ENCODE peak calls at places on chromosome 10, in five cellular contexts. One of them, this sample, is unnamed.

GRCh38 chr10:49052069-49052468 is 63.3 kb downstream of the VSTM4 start:
- DNase-seq in K562: no peak
- DNase-seq in HepG2: no peak
- DNase-seq in IMR-90: no peak
- DNase-seq in GM12878: no peak
- DNase-seq in this sample: no peak

GRCh38 chr10:3398825-3399646 is 226.5 kb upstream of the PITRM1 start:
- DNase-seq in K562: no peak
- DNase-seq in HepG2: peak; percentile 84
- DNase-seq in GM12878: no peak
- DNase-seq in IMR-90: no peak
- DNase-seq in this sample: peak; percentile 93

GRCh38 chr10:44374155-44374554 is 10.7 kb downstream of the CXCL12 start:
- DNase-seq in GM12878: no peak
- DNase-seq in HepG2: no peak
- DNase-seq in IMR-90: no peak
- DNase-seq in K562: no peak
- DNase-seq in this sample: no peak

GRCh38 chr10:96124230-96125141 is 5.6 kb upstream of the ZNF518A start:
- DNase-seq in GM12878: no peak
- DNase-seq in HepG2: peak; percentile 74
- DNase-seq in K562: peak; percentile 79
- DNase-seq in IMR-90: peak; percentile 36
- DNase-seq in this sample: peak; percentile 30

GRCh38 chr10:95559466-95559865 is 1.7 kb downstream of the SORBS1 start:
- DNase-seq in HepG2: no peak
- DNase-seq in GM12878: no peak
- DNase-seq in K562: no peak
- DNase-seq in IMR-90: no peak
- DNase-seq in this sample: peak; percentile 33

GRCh38 chr10:88555190-88555894 is 27.8 kb downstream of the RNLS start:
- DNase-seq in HepG2: no peak
- DNase-seq in IMR-90: no peak
- DNase-seq in GM12878: no peak
- DNase-seq in K562: no peak
- DNase-seq in this sample: no peak

GRCh38 chr10:107971973-107972372 is 807.5 kb upstream of the SORCS1 start:
- DNase-seq in K562: no peak
- DNase-seq in HepG2: no peak
- DNase-seq in IMR-90: no peak
- DNase-seq in GM12878: no peak
- DNase-seq in this sample: no peak

GRCh38 chr10:34514290-34514689 is 300.8 kb downstream of the PARD3 start:
- DNase-seq in GM12878: no peak
- DNase-seq in HepG2: no peak
- DNase-seq in K562: no peak
- DNase-seq in IMR-90: no peak
- DNase-seq in this sample: no peak

GRCh38 chr10:93471110-93471651 is 11.0 kb downstream of the MYOF start:
- DNase-seq in IMR-90: peak; percentile 97
- DNase-seq in K562: no peak
- DNase-seq in GM12878: no peak
- DNase-seq in HepG2: peak; percentile 59
- DNase-seq in this sample: no peak

GRCh38 chr10:6115824-6116350 is 27.1 kb downstream of the RBM17 start:
- DNase-seq in K562: no peak
- DNase-seq in IMR-90: peak; percentile 16
- DNase-seq in GM12878: no peak
- DNase-seq in HepG2: no peak
- DNase-seq in this sample: no peak

GRCh38 chr10:82288461-82288881 is 413.5 kb downstream of the NRG3 start:
- DNase-seq in GM12878: no peak
- DNase-seq in IMR-90: no peak
- DNase-seq in K562: no peak
- DNase-seq in HepG2: no peak
- DNase-seq in this sample: no peak

GRCh38 chr10:69941730-69942129 is 110.9 kb upstream of the MACROH2A2 start:
- DNase-seq in HepG2: no peak
- DNase-seq in IMR-90: no peak
- DNase-seq in GM12878: no peak
- DNase-seq in K562: no peak
- DNase-seq in this sample: no peak

GRCh38 chr10:43126759-43127424 is 11.4 kb upstream of the CSGALNACT2 start:
- DNase-seq in IMR-90: no peak
- DNase-seq in HepG2: no peak
- DNase-seq in K562: no peak
- DNase-seq in GM12878: no peak
- DNase-seq in this sample: no peak

GRCh38 chr10:6601224-6601805 is 21.2 kb upstream of the PRKCQ start:
- DNase-seq in K562: no peak
- DNase-seq in HepG2: no peak
- DNase-seq in IMR-90: no peak
- DNase-seq in GM12878: no peak
- DNase-seq in this sample: no peak

GRCh38 chr10:124403548-124403947 is 15.2 kb downstream of the OAT start:
- DNase-seq in HepG2: peak; percentile 78
- DNase-seq in K562: peak; percentile 50
- DNase-seq in IMR-90: peak; percentile 81
- DNase-seq in GM12878: peak; percentile 45
- DNase-seq in this sample: peak; percentile 72

GRCh38 chr10:124085680-124086079 is 7.7 kb downstream of the CHST15 start:
- DNase-seq in K562: no peak
- DNase-seq in HepG2: no peak
- DNase-seq in IMR-90: no peak
- DNase-seq in GM12878: no peak
- DNase-seq in this sample: no peak

GRCh38 chr10:128069351-128070051 is 56.7 kb downstream of the MKI67 start:
- DNase-seq in K562: peak; percentile 54
- DNase-seq in GM12878: no peak
- DNase-seq in IMR-90: peak; percentile 66
- DNase-seq in HepG2: peak; percentile 42
- DNase-seq in this sample: peak; percentile 85

GRCh38 chr10:19629559-19629958 is 186.7 kb upstream of the PLXDC2 start:
- DNase-seq in IMR-90: peak; percentile 67
- DNase-seq in K562: no peak
- DNase-seq in GM12878: no peak
- DNase-seq in HepG2: no peak
- DNase-seq in this sample: no peak

GRCh38 chr10:75607576-75607975 is 176.2 kb downstream of the LRMDA start:
- DNase-seq in HepG2: no peak
- DNase-seq in GM12878: no peak
- DNase-seq in IMR-90: no peak
- DNase-seq in K562: no peak
- DNase-seq in this sample: no peak

GRCh38 chr10:12299222-12299973 is 49.9 kb upstream of the CAMK1D start:
- DNase-seq in HepG2: no peak
- DNase-seq in IMR-90: no peak
- DNase-seq in GM12878: no peak
- DNase-seq in K562: no peak
- DNase-seq in this sample: no peak

GRCh38 chr10:98195132-98195531 is 60.7 kb downstream of the R3HCC1L start:
- DNase-seq in K562: no peak
- DNase-seq in GM12878: peak; percentile 3
- DNase-seq in HepG2: no peak
- DNase-seq in IMR-90: no peak
- DNase-seq in this sample: no peak

GRCh38 chr10:119509909-119510451 is 32.5 kb downstream of the RGS10 start:
- DNase-seq in GM12878: no peak
- DNase-seq in HepG2: no peak
- DNase-seq in K562: no peak
- DNase-seq in IMR-90: no peak
- DNase-seq in this sample: peak; percentile 46

GRCh38 chr10:129096340-129096984 is 370.6 kb upstream of the MGMT start:
- DNase-seq in IMR-90: peak; percentile 80
- DNase-seq in K562: no peak
- DNase-seq in HepG2: no peak
- DNase-seq in GM12878: no peak
- DNase-seq in this sample: no peak

GRCh38 chr10:15201589-15202300 is 33.3 kb upstream of the NMT2 start:
- DNase-seq in IMR-90: peak; percentile 50
- DNase-seq in GM12878: no peak
- DNase-seq in HepG2: no peak
- DNase-seq in K562: no peak
- DNase-seq in this sample: no peak

GRCh38 chr10:19803676-19804075 is 12.6 kb upstream of the PLXDC2 start:
- DNase-seq in HepG2: no peak
- DNase-seq in GM12878: no peak
- DNase-seq in IMR-90: no peak
- DNase-seq in K562: no peak
- DNase-seq in this sample: no peak

GRCh38 chr10:33274096-33274785 is 60.2 kb downstream of the NRP1 start:
- DNase-seq in GM12878: no peak
- DNase-seq in K562: no peak
- DNase-seq in HepG2: no peak
- DNase-seq in IMR-90: no peak
- DNase-seq in this sample: no peak

GRCh38 chr10:33271969-33272583 is 62.4 kb downstream of the NRP1 start:
- DNase-seq in IMR-90: no peak
- DNase-seq in GM12878: no peak
- DNase-seq in HepG2: no peak
- DNase-seq in K562: no peak
- DNase-seq in this sample: peak; percentile 33

GRCh38 chr10:33276282-33276923 is 58.1 kb downstream of the NRP1 start:
- DNase-seq in IMR-90: no peak
- DNase-seq in HepG2: no peak
- DNase-seq in GM12878: no peak
- DNase-seq in K562: no peak
- DNase-seq in this sample: no peak

GRCh38 chr10:33270971-33271370 is 63.5 kb downstream of the NRP1 start:
- DNase-seq in GM12878: no peak
- DNase-seq in HepG2: no peak
- DNase-seq in K562: no peak
- DNase-seq in IMR-90: no peak
- DNase-seq in this sample: no peak

DNA sequence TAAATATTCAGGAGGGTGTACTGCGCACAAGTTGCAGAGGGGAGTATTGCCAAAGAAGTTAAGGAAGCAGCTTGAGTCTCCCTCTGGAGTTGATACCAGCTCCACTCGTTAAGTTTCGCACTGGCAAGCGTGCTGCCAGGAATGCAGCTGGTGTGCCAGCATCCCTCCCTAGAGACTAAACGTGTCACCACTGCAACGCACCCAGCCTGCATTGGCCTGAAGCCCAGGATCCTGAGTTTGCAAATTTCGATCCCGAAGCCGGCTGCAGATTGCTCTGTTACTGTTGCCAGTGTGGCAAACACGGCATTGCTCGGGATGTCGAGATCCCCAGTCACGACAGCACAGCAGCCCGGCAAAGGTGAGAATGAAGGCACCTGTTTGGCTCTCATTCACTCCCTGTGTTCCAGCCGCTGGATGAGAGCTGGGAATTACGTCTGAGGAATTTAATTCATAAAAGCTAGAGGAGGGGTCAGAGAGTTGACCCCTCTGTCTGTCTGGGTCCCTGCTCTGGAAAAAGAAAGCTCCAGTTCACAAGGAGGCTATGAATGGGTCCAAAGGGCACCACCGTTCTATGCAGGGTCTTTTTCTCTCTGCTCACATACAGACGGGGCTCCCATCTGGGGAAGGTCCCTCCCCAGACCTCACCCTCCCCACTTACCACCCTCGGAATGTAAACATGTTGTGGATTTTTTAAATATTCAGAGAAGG is 61.0 kb downstream of the NRP1 start:
- DNase-seq in GM12878: no peak
- DNase-seq in HepG2: peak; percentile 36
- DNase-seq in IMR-90: peak; percentile 96
- DNase-seq in K562: no peak
- DNase-seq in this sample: peak; percentile 60
- H3K9ac ChIP-seq in GM12878: no peak overlapping the region
- H3K9ac ChIP-seq in HepG2: no peak overlapping the region
- H3K9ac ChIP-seq in IMR-90: peak overlapping the region; percentile 65
- H3K9ac ChIP-seq in K562: no peak overlapping the region
- H3K9ac ChIP-seq in this sample: peak overlapping the region; percentile 80

GRCh38 chr10:2145486-2145885 is 408.2 kb upstream of the ADARB2 start:
- DNase-seq in GM12878: no peak
- DNase-seq in K562: no peak
- DNase-seq in HepG2: no peak
- DNase-seq in IMR-90: no peak
- DNase-seq in this sample: no peak
- TF ChIP-seq SMC3 in GM12878: no peak
- TF ChIP-seq SMC3 in K562: no peak
- TF ChIP-seq SMC3 in HepG2: no peak
- TF ChIP-seq SMC3 in IMR-90: no peak
- TF ChIP-seq SMC3 in this sample: no peak

GRCh38 chr10:17026686-17027485 is 102.7 kb downstream of the CUBN start:
- DNase-seq in GM12878: peak; percentile 35
- DNase-seq in IMR-90: peak; percentile 32
- DNase-seq in HepG2: no peak
- DNase-seq in K562: no peak
- DNase-seq in this sample: no peak
- H3K9ac ChIP-seq in GM12878: no peak overlapping the region
- H3K9ac ChIP-seq in IMR-90: no peak overlapping the region
- H3K9ac ChIP-seq in HepG2: no peak overlapping the region
- H3K9ac ChIP-seq in K562: no peak overlapping the region
- H3K9ac ChIP-seq in this sample: peak overlapping the region; percentile 85

DNA sequence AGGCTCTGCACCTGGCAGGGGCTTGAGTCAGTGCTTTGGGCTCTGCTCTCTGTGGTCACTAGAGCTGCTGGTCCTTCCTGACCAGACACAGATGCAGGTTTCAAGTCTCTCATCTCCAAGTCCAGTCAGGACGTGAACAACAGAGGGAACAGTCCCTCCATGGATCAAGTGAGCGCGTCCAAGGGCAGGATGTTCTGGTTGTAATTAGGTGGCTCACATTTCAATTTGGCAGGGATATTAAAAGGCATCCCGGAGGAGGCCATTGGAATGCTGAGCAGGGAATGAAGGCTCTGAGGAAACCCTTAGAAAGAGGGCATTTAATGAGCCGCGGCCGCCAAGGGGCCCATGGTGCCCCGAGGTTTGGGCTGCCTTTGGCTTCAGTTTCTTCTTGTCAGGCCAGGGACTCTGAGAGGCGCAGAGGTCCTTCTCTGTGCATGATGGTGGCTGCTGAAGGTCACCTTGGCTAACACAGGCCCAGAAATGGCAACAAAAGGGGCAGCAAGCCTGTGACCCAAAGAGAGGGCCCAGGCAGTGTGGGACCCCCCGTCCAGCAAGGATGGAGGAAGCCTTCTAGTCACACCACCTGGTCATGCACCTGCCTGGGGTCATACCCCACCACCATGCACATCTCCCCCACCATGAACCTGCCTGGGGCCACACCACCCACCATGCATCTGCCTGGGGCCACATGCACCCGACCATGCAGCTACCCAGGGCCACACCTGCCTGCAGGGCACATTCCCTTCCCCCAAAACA is 30.7 kb upstream of the INPP5A start:
- DNase-seq in IMR-90: peak; percentile 55
- DNase-seq in K562: no peak
- DNase-seq in GM12878: no peak
- DNase-seq in HepG2: no peak
- DNase-seq in this sample: no peak
- TF ChIP-seq SMC3 in IMR-90: no peak
- TF ChIP-seq SMC3 in K562: no peak
- TF ChIP-seq SMC3 in GM12878: no peak
- TF ChIP-seq SMC3 in HepG2: no peak
- TF ChIP-seq SMC3 in this sample: no peak

GRCh38 chr10:80200259-80200658 is 5.1 kb downstream of the ANXA11 start:
- DNase-seq in GM12878: no peak
- DNase-seq in HepG2: no peak
- DNase-seq in IMR-90: no peak
- DNase-seq in K562: no peak
- DNase-seq in this sample: no peak
- H3K9ac ChIP-seq in GM12878: no peak overlapping the region
- H3K9ac ChIP-seq in HepG2: no peak overlapping the region
- H3K9ac ChIP-seq in IMR-90: no peak overlapping the region
- H3K9ac ChIP-seq in K562: no peak overlapping the region
- H3K9ac ChIP-seq in this sample: no peak overlapping the region

This sample was measured in SK-N-SH.